ENCODE peak calls at places on chromosomes 5 and 9, in eight cellular contexts. One of them, this sample, is unnamed.

GRCh38 chr9:37243588-37244345 is 123.4 kb downstream of the ZCCHC7 start:
- DNase-seq in fibroblast of pulmonary artery: no peak
- DNase-seq in A673: no peak
- DNase-seq in GM23338: no peak
- DNase-seq in AG04450: no peak
- DNase-seq in adrenal gland: no peak
- DNase-seq in A549: no peak
- DNase-seq in IMR-90: no peak
- DNase-seq in this sample: no peak

GRCh38 chr5:173925449-173926071 is 37.4 kb downstream of the CPEB4 start:
- DNase-seq in GM23338: peak
- DNase-seq in AG04450: no peak
- DNase-seq in A673: peak
- DNase-seq in adrenal gland: no peak
- DNase-seq in IMR-90: peak
- DNase-seq in fibroblast of pulmonary artery: peak
- DNase-seq in A549: peak
- DNase-seq in this sample: no peak

GRCh38 chr9:106035810-106036209 is 341.5 kb downstream of the TMEM38B start:
- DNase-seq in GM23338: no peak
- DNase-seq in A673: no peak
- DNase-seq in adrenal gland: no peak
- DNase-seq in fibroblast of pulmonary artery: no peak
- DNase-seq in A549: no peak
- DNase-seq in IMR-90: no peak
- DNase-seq in AG04450: no peak
- DNase-seq in this sample: no peak

GRCh38 chr5:151014680-151015343 is 5.6 kb upstream of the GPX3 start:
- DNase-seq in GM23338: no peak
- DNase-seq in fibroblast of pulmonary artery: peak
- DNase-seq in AG04450: no peak
- DNase-seq in A673: no peak
- DNase-seq in A549: no peak
- DNase-seq in IMR-90: no peak
- DNase-seq in adrenal gland: no peak
- DNase-seq in this sample: no peak

GRCh38 chr9:95048225-95049087 is 269.1 kb downstream of the FANCC start:
- DNase-seq in A673: peak
- DNase-seq in adrenal gland: peak
- DNase-seq in AG04450: no peak
- DNase-seq in A549: peak
- DNase-seq in GM23338: peak
- DNase-seq in fibroblast of pulmonary artery: peak
- DNase-seq in IMR-90: no peak
- DNase-seq in this sample: no peak

GRCh38 chr5:98605010-98605425 is 168.4 kb upstream of the RGMB start:
- DNase-seq in A673: no peak
- DNase-seq in adrenal gland: no peak
- DNase-seq in IMR-90: peak
- DNase-seq in fibroblast of pulmonary artery: no peak
- DNase-seq in AG04450: no peak
- DNase-seq in GM23338: no peak
- DNase-seq in A549: no peak
- DNase-seq in this sample: no peak

GRCh38 chr5:58459276-58459859 is 518 bp downstream of the PLK2 start:
- DNase-seq in AG04450: no peak
- DNase-seq in A549: peak
- DNase-seq in GM23338: peak
- DNase-seq in fibroblast of pulmonary artery: peak
- DNase-seq in IMR-90: peak
- DNase-seq in adrenal gland: peak
- DNase-seq in A673: peak
- DNase-seq in this sample: no peak

GRCh38 chr9:83130541-83130940 is 67.6 kb upstream of the RASEF start:
- DNase-seq in adrenal gland: no peak
- DNase-seq in fibroblast of pulmonary artery: no peak
- DNase-seq in GM23338: no peak
- DNase-seq in IMR-90: no peak
- DNase-seq in A549: peak
- DNase-seq in AG04450: no peak
- DNase-seq in A673: no peak
- DNase-seq in this sample: no peak

GRCh38 chr9:2859776-2860379 is 16.0 kb upstream of the PUM3 start:
- DNase-seq in GM23338: peak
- DNase-seq in A673: peak
- DNase-seq in fibroblast of pulmonary artery: peak
- DNase-seq in adrenal gland: peak
- DNase-seq in A549: peak
- DNase-seq in IMR-90: peak
- DNase-seq in AG04450: no peak
- DNase-seq in this sample: no peak

GRCh38 chr5:103224118-103224893 is 34.3 kb upstream of the MACIR start:
- DNase-seq in A673: peak
- DNase-seq in fibroblast of pulmonary artery: peak
- DNase-seq in IMR-90: peak
- DNase-seq in adrenal gland: peak
- DNase-seq in A549: peak
- DNase-seq in AG04450: no peak
- DNase-seq in GM23338: peak
- DNase-seq in this sample: peak

GRCh38 chr5:36442796-36443195 is 141.1 kb upstream of the RANBP3L start:
- DNase-seq in adrenal gland: no peak
- DNase-seq in IMR-90: peak
- DNase-seq in A673: peak
- DNase-seq in GM23338: no peak
- DNase-seq in A549: no peak
- DNase-seq in AG04450: peak
- DNase-seq in fibroblast of pulmonary artery: peak
- DNase-seq in this sample: no peak

GRCh38 chr9:94980947-94981632 is 254.6 kb downstream of the AOPEP start:
- DNase-seq in A673: peak
- DNase-seq in adrenal gland: no peak
- DNase-seq in fibroblast of pulmonary artery: no peak
- DNase-seq in GM23338: peak
- DNase-seq in AG04450: no peak
- DNase-seq in IMR-90: no peak
- DNase-seq in A549: no peak
- DNase-seq in this sample: no peak

GRCh38 chr5:119279093-119279492 is 76.7 kb upstream of the TNFAIP8 start:
- DNase-seq in fibroblast of pulmonary artery: no peak
- DNase-seq in GM23338: no peak
- DNase-seq in A673: no peak
- DNase-seq in A549: no peak
- DNase-seq in adrenal gland: no peak
- DNase-seq in AG04450: no peak
- DNase-seq in IMR-90: no peak
- DNase-seq in this sample: no peak

DNA sequence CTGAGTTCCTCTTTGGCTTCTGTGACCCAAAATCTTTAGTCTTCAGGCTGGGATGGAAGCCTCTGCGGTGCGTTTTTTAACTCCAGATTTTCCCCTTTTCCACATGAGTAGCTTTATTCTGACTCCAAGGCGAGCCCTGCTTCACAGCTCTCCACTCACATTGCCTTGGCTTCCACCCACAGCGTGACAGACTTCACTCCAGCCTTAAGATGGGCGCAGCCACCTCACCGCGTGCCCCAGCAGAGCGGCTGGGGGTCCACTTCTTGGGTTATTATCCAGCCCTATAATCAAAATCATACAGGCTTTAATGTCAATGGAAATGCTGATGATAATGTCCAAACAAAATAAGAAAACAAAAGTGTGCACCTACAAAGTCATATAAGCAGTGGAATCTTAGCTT is 1.2 kb downstream of the EXOC3 start:
- DNase-seq in A549: no peak
- DNase-seq in GM23338: no peak
- DNase-seq in A673: no peak
- DNase-seq in adrenal gland: no peak
- DNase-seq in AG04450: no peak
- DNase-seq in IMR-90: no peak
- DNase-seq in fibroblast of pulmonary artery: no peak
- DNase-seq in this sample: no peak
- H3K4me3 ChIP-seq in A549: peak
- H3K4me3 ChIP-seq in GM23338: peak
- H3K4me3 ChIP-seq in A673: peak
- H3K4me3 ChIP-seq in adrenal gland: no peak
- H3K4me3 ChIP-seq in AG04450: peak
- H3K4me3 ChIP-seq in IMR-90: peak
- H3K4me3 ChIP-seq in fibroblast of pulmonary artery: peak
- H3K4me3 ChIP-seq in this sample: peak

GRCh38 chr9:78879324-78880100 is 582.6 kb downstream of the PSAT1 start:
- DNase-seq in AG04450: no peak
- DNase-seq in adrenal gland: no peak
- DNase-seq in IMR-90: no peak
- DNase-seq in A549: peak
- DNase-seq in fibroblast of pulmonary artery: no peak
- DNase-seq in GM23338: no peak
- DNase-seq in A673: peak
- DNase-seq in this sample: no peak

GRCh38 chr9:78871086-78871451 is 574.1 kb downstream of the PSAT1 start:
- DNase-seq in A549: peak
- DNase-seq in IMR-90: no peak
- DNase-seq in adrenal gland: no peak
- DNase-seq in A673: no peak
- DNase-seq in GM23338: no peak
- DNase-seq in AG04450: no peak
- DNase-seq in fibroblast of pulmonary artery: no peak
- DNase-seq in this sample: no peak

GRCh38 chr9:78871452-78872331 is 574.8 kb downstream of the PSAT1 start:
- DNase-seq in IMR-90: peak
- DNase-seq in adrenal gland: no peak
- DNase-seq in A673: peak
- DNase-seq in fibroblast of pulmonary artery: peak
- DNase-seq in A549: peak
- DNase-seq in GM23338: no peak
- DNase-seq in AG04450: peak
- DNase-seq in this sample: peak

DNA sequence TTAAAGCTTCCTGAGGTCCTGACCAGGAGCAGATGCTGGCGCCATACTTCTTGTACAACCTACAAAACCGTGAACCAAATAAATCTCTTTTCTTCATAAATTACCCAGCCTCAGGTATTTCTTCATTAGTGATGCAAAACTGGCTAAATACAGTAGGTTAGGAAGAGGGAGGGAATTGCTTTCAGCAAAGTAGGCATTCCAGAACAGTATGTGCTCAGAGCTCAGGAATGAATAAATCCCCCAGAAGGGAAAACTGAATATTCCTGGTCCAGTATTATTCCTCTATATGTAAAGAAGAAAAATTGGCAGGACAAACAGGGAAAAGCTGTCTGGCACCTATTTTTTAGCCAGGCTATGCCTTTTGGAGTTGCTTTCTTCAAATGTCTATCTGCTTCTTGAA is 577.1 kb downstream of the PSAT1 start:
- DNase-seq in AG04450: no peak
- DNase-seq in IMR-90: no peak
- DNase-seq in fibroblast of pulmonary artery: no peak
- DNase-seq in GM23338: no peak
- DNase-seq in A673: no peak
- DNase-seq in adrenal gland: no peak
- DNase-seq in A549: no peak
- DNase-seq in this sample: no peak
- TF ChIP-seq CTCF in AG04450: no peak
- TF ChIP-seq CTCF in IMR-90: no peak
- TF ChIP-seq CTCF in fibroblast of pulmonary artery: no peak
- TF ChIP-seq CTCF in GM23338: no peak
- TF ChIP-seq CTCF in A673: no peak
- TF ChIP-seq CTCF in adrenal gland: no peak
- TF ChIP-seq CTCF in A549: no peak
- TF ChIP-seq CTCF in this sample: no peak

GRCh38 chr5:116578676-116579075 is 4.1 kb upstream of the SEMA6A start:
- DNase-seq in fibroblast of pulmonary artery: no peak
- DNase-seq in A673: no peak
- DNase-seq in AG04450: no peak
- DNase-seq in adrenal gland: no peak
- DNase-seq in IMR-90: no peak
- DNase-seq in GM23338: no peak
- DNase-seq in A549: no peak
- DNase-seq in this sample: no peak

GRCh38 chr5:116576043-116576713 is 1.6 kb upstream of the SEMA6A start:
- DNase-seq in AG04450: no peak
- DNase-seq in adrenal gland: peak
- DNase-seq in fibroblast of pulmonary artery: peak
- DNase-seq in GM23338: peak
- DNase-seq in IMR-90: peak
- DNase-seq in A673: peak
- DNase-seq in A549: peak
- DNase-seq in this sample: peak

GRCh38 chr5:116579139-116579538 is 4.5 kb upstream of the SEMA6A start:
- DNase-seq in A673: no peak
- DNase-seq in fibroblast of pulmonary artery: no peak
- DNase-seq in IMR-90: no peak
- DNase-seq in A549: no peak
- DNase-seq in GM23338: no peak
- DNase-seq in adrenal gland: no peak
- DNase-seq in AG04450: no peak
- DNase-seq in this sample: no peak

GRCh38 chr5:116575635-116576042 is 1.0 kb upstream of the SEMA6A start:
- DNase-seq in adrenal gland: peak
- DNase-seq in fibroblast of pulmonary artery: peak
- DNase-seq in IMR-90: no peak
- DNase-seq in A549: no peak
- DNase-seq in A673: peak
- DNase-seq in GM23338: peak
- DNase-seq in AG04450: no peak
- DNase-seq in this sample: no peak

DNA sequence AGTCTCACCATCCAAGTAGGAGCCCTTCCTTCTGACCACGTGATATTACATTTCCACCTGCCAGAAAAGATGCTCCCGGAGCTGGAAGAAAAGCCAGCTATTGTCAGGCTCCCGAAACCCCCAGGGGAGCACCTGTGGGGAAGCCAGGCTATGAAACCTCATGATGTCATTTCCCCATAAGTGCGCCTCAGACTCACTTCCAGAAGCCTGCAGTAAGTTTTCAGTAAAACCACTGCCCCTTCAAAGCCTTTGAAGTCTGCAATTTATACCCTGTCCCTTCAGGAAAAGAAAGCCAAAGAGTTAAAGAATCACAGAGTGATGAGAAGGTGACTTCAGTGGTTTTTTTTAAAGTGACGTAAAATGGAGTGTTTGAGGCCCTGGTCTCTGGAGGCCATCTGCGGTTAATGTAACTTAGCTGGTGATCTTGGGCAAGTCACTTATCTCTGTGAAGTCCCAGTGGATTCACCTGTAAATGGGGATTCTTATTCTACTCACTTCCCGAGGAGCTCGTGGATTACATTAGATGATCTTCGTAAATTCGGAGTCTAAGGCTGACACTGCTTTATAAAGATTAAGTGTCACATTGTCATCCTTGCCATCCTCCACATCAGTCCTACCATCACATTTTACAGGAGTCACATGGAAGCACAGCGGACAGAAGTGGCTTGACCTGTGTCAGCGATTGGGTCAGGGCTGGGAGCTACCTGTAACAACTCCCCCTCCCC is 2.6 kb upstream of the SEMA6A start:
- DNase-seq in fibroblast of pulmonary artery: no peak
- DNase-seq in AG04450: no peak
- DNase-seq in A549: no peak
- DNase-seq in GM23338: peak
- DNase-seq in adrenal gland: no peak
- DNase-seq in IMR-90: no peak
- DNase-seq in A673: no peak
- DNase-seq in this sample: no peak
- H3K4me3 ChIP-seq in fibroblast of pulmonary artery: no peak
- H3K4me3 ChIP-seq in AG04450: no peak
- H3K4me3 ChIP-seq in A549: no peak
- H3K4me3 ChIP-seq in GM23338: peak
- H3K4me3 ChIP-seq in adrenal gland: no peak
- H3K4me3 ChIP-seq in IMR-90: no peak
- H3K4me3 ChIP-seq in A673: peak
- H3K4me3 ChIP-seq in this sample: no peak

GRCh38 chr5:137728048-137728447 is 7.8 kb downstream of the KLHL3 start:
- DNase-seq in GM23338: peak
- DNase-seq in AG04450: no peak
- DNase-seq in A549: no peak
- DNase-seq in fibroblast of pulmonary artery: no peak
- DNase-seq in adrenal gland: no peak
- DNase-seq in IMR-90: no peak
- DNase-seq in A673: no peak
- DNase-seq in this sample: no peak
- TF ChIP-seq CTCF in GM23338: peak
- TF ChIP-seq CTCF in AG04450: no peak
- TF ChIP-seq CTCF in A549: no peak
- TF ChIP-seq CTCF in fibroblast of pulmonary artery: no peak
- TF ChIP-seq CTCF in adrenal gland: no peak
- TF ChIP-seq CTCF in IMR-90: no peak
- TF ChIP-seq CTCF in A673: peak
- TF ChIP-seq CTCF in this sample: peak